ENCODE peak calls at places on chromosomes 4 and X, in seven cellular contexts. S is GM04504, M is DMS 273 treated with DMSO at 0.1 percent for 48 hours, E is GM23338, O is H4, C is brain microvascular endothelial cell, W is NCI-H774. F is an unnamed sample.

GRCh38 chr4:167111622-167112021 is 122.7 kb downstream of the SPOCK3 start:
- DNase-seq in E (no peak), O (no peak), S (no peak), W (no peak), M (no peak), C (no peak), F (no peak)

GRCh38 chrX:41824551-41824950 is 98.8 kb downstream of the CASK start:
- DNase-seq in E (no peak), M (no peak), O (peak), W (no peak), S (peak), C (peak), F (no peak)

GRCh38 chrX:108168961-108169740 is 77.6 kb downstream of the ATG4A start:
- DNase-seq in O (no peak), S (no peak), M (no peak), E (no peak), C (no peak), W (no peak), F (no peak)

GRCh38 chrX:153635788-153636668 is 11.0 kb upstream of the DUSP9 start:
- DNase-seq in O (peak), M (peak), S (no peak), E (peak), W (no peak), C (no peak), F (no peak)

GRCh38 chr4:55604996-55605395 is 13.0 kb upstream of the PDCL2 start:
- DNase-seq in W (no peak), S (no peak), C (no peak), O (no peak), E (no peak), M (no peak), F (no peak)

GRCh38 chr4:157514711-157515110 is 294.2 kb downstream of the GRIA2 start:
- DNase-seq in C (no peak), W (no peak), O (peak), M (no peak), E (peak), S (no peak), F (no peak)

GRCh38 chr4:36854554-36854953 is 390.0 kb upstream of the NWD2 start:
- DNase-seq in C (no peak), S (no peak), E (no peak), M (no peak), O (no peak), W (no peak), F (no peak)

GRCh38 chr4:2077537-2078460 is 18.7 kb downstream of the NAT8L start:
- DNase-seq in O (no peak), S (no peak), E (no peak), W (no peak), C (no peak), M (no peak), F (no peak)